ENCODE peak calls at places on chromosomes 3 and 15, in six cellular contexts. T is lower lobe of right lung, B is fibroblast of villous mesenchyme, H is IMR-90, L is right lobe of liver, D is BJ. A is an unnamed sample.

GRCh38 chr3:127473244-127474024 is 117.1 kb downstream of the TPRA1 start:
- DNase-seq in B (no peak), T (peak; percentile 46), L (peak; percentile 52), H (no peak), D (no peak), A (no peak)

GRCh38 chr3:157405457-157405856 is 31.2 kb upstream of the PTX3 start:
- DNase-seq in H (peak; percentile 88), L (no peak), B (peak; percentile 10), D (no peak), T (no peak), A (peak; percentile 24)

GRCh38 chr3:36868614-36869436 is 76.0 kb downstream of the TRANK1 start:
- DNase-seq in B (peak; percentile 64), H (peak; percentile 63), T (no peak), L (no peak), D (peak; percentile 3), A (peak; percentile 32)

GRCh38 chr3:169148448-169149348 is 514.8 kb downstream of the MECOM start:
- DNase-seq in B (no peak), T (no peak), H (no peak), L (no peak), D (no peak), A (no peak)

GRCh38 chr3:136070334-136070733 is 104.8 kb downstream of the PPP2R3A start:
- DNase-seq in H (peak; percentile 92), D (peak; percentile 86), T (no peak), L (no peak), B (peak; percentile 63), A (peak; percentile 66)

GRCh38 chr15:63463030-63463429 is 41.4 kb upstream of the USP3 start:
- DNase-seq in L (no peak), D (no peak), H (no peak), T (no peak), B (no peak), A (no peak)

GRCh38 chr3:20055020-20055775 is 15.0 kb downstream of the KAT2B start:
- DNase-seq in D (no peak), L (no peak), H (no peak), T (no peak), B (no peak), A (no peak)

GRCh38 chr15:34331809-34332208 is 5.8 kb downstream of the SLC12A6 start:
- DNase-seq in D (no peak), H (no peak), T (no peak), B (no peak), L (no peak), A (no peak)

GRCh38 chr3:78517932-78518331 is 1249.9 kb downstream of the ROBO1 start:
- DNase-seq in B (peak; percentile 16), T (no peak), L (no peak), D (no peak), H (no peak), A (no peak)

GRCh38 chr15:41918506-41919126 is 24.8 kb upstream of the SPTBN5 start:
- DNase-seq in B (no peak), H (no peak), T (no peak), L (no peak), D (no peak), A (no peak)

GRCh38 chr3:112908252-112908651 is 61.6 kb upstream of the CD200R1L start:
- DNase-seq in H (no peak), T (no peak), B (no peak), D (no peak), L (no peak), A (no peak)

GRCh38 chr15:62742409-62743171 is 300.0 kb upstream of the TPM1 start:
- DNase-seq in L (no peak), H (peak; percentile 90), D (peak; percentile 84), B (peak; percentile 85), T (no peak), A (peak; percentile 73)

GRCh38 chr3:15804553-15805095 is 6.8 kb upstream of the ANKRD28 start:
- DNase-seq in T (no peak), D (no peak), L (no peak), H (no peak), B (no peak), A (no peak)

GRCh38 chr15:55496716-55497115 is 11.3 kb downstream of the DNAAF4 start:
- DNase-seq in T (no peak), H (no peak), L (no peak), B (no peak), D (no peak), A (no peak)

GRCh38 chr3:123503200-123503599 is 54.3 kb upstream of the ADCY5 start:
- DNase-seq in T (no peak), H (no peak), D (no peak), B (no peak), L (no peak), A (no peak)

GRCh38 chr15:60928987-60929386 is 300.1 kb downstream of the RORA start:
- DNase-seq in L (no peak), H (no peak), D (no peak), B (no peak), T (no peak), A (no peak)

GRCh38 chr15:42373274-42373673 is 14.0 kb downstream of the CAPN3 start:
- DNase-seq in B (no peak), T (no peak), H (no peak), L (no peak), D (no peak), A (no peak)

GRCh38 chr15:63264685-63265302 is 12.6 kb upstream of the APH1B start:
- DNase-seq in H (peak; percentile 83), L (no peak), B (peak; percentile 72), T (no peak), D (peak; percentile 20), A (peak; percentile 64)

GRCh38 chr3:43796041-43796596 is 105.4 kb downstream of the ABHD5 start:
- DNase-seq in B (no peak), L (no peak), H (no peak), T (no peak), D (no peak), A (no peak)

GRCh38 chr15:101646652-101647051 is 5.5 kb downstream of the TM2D3 start:
- DNase-seq in L (peak; percentile 86), D (no peak), T (no peak), B (peak; percentile 42), H (no peak), A (no peak)

GRCh38 chr3:157190242-157190876 is 30.4 kb upstream of the CCNL1 start:
- DNase-seq in H (no peak), L (no peak), D (no peak), T (no peak), B (no peak), A (no peak)

GRCh38 chr3:111917300-111917699 is 58.2 kb downstream of the PHLDB2 start:
- DNase-seq in T (no peak), H (peak; percentile 52), D (no peak), L (no peak), B (no peak), A (no peak)

GRCh38 chr3:149368201-149368849 is 9.1 kb downstream of the TM4SF1 start:
- DNase-seq in L (no peak), D (no peak), T (no peak), B (peak; percentile 49), H (peak; percentile 59), A (no peak)

GRCh38 chr15:41734079-41734478 is 40.2 kb upstream of the MAPKBP1 start:
- DNase-seq in L (no peak), H (peak; percentile 58), B (peak; percentile 19), T (no peak), D (peak; percentile 7), A (no peak)

GRCh38 chr15:44443515-44443914 is 16.1 kb downstream of the CTDSPL2 start:
- DNase-seq in L (no peak), T (no peak), D (no peak), H (no peak), B (no peak), A (no peak)

GRCh38 chr15:41936649-41937567 is 35.4 kb downstream of the EHD4 start:
- DNase-seq in L (no peak), H (peak; percentile 55), T (no peak), D (no peak), B (no peak), A (no peak)

GRCh38 chr3:155712008-155712407 is 32.9 kb downstream of the PLCH1 start:
- DNase-seq in D (no peak), B (no peak), L (no peak), H (no peak), T (no peak), A (no peak)

GRCh38 chr3:181729071-181729915 is 17.6 kb downstream of the SOX2 start:
- DNase-seq in B (no peak), H (no peak), L (no peak), T (no peak), D (no peak), A (no peak)

GRCh38 chr15:47196057-47196456 is 521.2 kb upstream of the SEMA6D start:
- DNase-seq in L (peak; percentile 79), T (peak; percentile 75), B (peak; percentile 82), D (peak; percentile 11), H (peak; percentile 87), A (peak; percentile 77)

GRCh38 chr15:40344217-40344616 is 3.5 kb upstream of the CCDC9B start:
- DNase-seq in B (no peak), D (no peak), H (peak; percentile 52), L (no peak), T (no peak), A (no peak)

GRCh38 chr3:185270262-185270955 is 16.6 kb upstream of the EHHADH start:
- DNase-seq in D (no peak), B (peak; percentile 33), L (no peak), T (no peak), H (peak; percentile 31), A (no peak)
- TF ChIP-seq CTCF in D (peak; percentile 74), B (peak; percentile 66), L (peak; percentile 58), T (peak; percentile 28), H (peak; percentile 54), A (peak; percentile 57)

GRCh38 chr15:65029736-65030208 is 333 bp upstream of the MTFMT start:
- DNase-seq in L (no peak), D (no peak), T (no peak), B (no peak), H (no peak), A (no peak)
- H3K4me3 ChIP-seq in L (peak overlapping the region; percentile 93), D (peak overlapping the region; percentile 91), T (peak overlapping the region; percentile 92), B (peak overlapping the region; percentile 86), H (peak overlapping the region; percentile 81), A (peak overlapping the region; percentile 85)

GRCh38 chr3:31174055-31174454 is 279.6 kb upstream of the GADL1 start:
- DNase-seq in B (no peak), D (no peak), H (no peak), L (no peak), T (no peak), A (no peak)
- TF ChIP-seq CTCF in B (no peak), D (no peak), H (no peak), L (no peak), T (no peak), A (no peak)

GRCh38 chr3:17625111-17625510 is 117.3 kb downstream of the TBC1D5 start:
- DNase-seq in D (no peak), T (no peak), H (no peak), L (no peak), B (no peak), A (no peak)

GRCh38 chr3:17619952-17620351 is 122.5 kb downstream of the TBC1D5 start:
- DNase-seq in T (no peak), D (no peak), L (no peak), H (no peak), B (no peak), A (no peak)

GRCh38 chr3:17629400-17629799 is 113.0 kb downstream of the TBC1D5 start:
- DNase-seq in B (no peak), D (no peak), T (no peak), H (peak; percentile 21), L (no peak), A (no peak)

GRCh38 chr3:17623464-17623863 is 119.0 kb downstream of the TBC1D5 start:
- DNase-seq in B (no peak), D (no peak), H (no peak), L (no peak), T (no peak), A (no peak)
- H3K4me3 ChIP-seq in B (no peak overlapping the region), D (no peak overlapping the region), H (no peak overlapping the region), L (no peak overlapping the region), T (no peak overlapping the region), A (no peak overlapping the region)

A was measured in AG04450.